ENCODE peak calls at places on chromosomes 11 and 22, in five cellular contexts. G is Calu3, F is fibroblast of the aortic adventitia, B is astrocyte, D is RWPE2. N is an unnamed sample.

GRCh38 chr11:75301131-75301530 is 50.3 kb downstream of the ARRB1 start:
- DNase-seq in G (no peak), F (no peak), B (no peak), D (no peak), N (no peak)

GRCh38 chr11:17603056-17603825 is 56.2 kb downstream of the OTOG start:
- DNase-seq in G (no peak), F (no peak), B (no peak), D (no peak), N (no peak)

GRCh38 chr11:45928535-45929215 is 6.2 kb downstream of the LARGE2 start:
- DNase-seq in G (no peak), F (no peak), B (no peak), D (peak), N (no peak)

GRCh38 chr22:41147722-41148121 is 55.3 kb downstream of the EP300 start:
- DNase-seq in G (no peak), F (no peak), B (no peak), D (no peak), N (no peak)

GRCh38 chr11:3837793-3838192 is 3.0 kb downstream of the RHOG start:
- DNase-seq in G (no peak), F (no peak), B (no peak), D (no peak), N (no peak)

GRCh38 chr22:30806391-30806861 is 111.8 kb downstream of the OSBP2 start:
- DNase-seq in G (peak), F (peak), B (peak), D (peak), N (peak)

GRCh38 chr11:48020092-48020755 is 39.9 kb downstream of the PTPRJ start:
- DNase-seq in G (no peak), F (no peak), B (no peak), D (no peak), N (no peak)

GRCh38 chr11:67373916-67374570 is 645 bp upstream of the CLCF1 start:
- DNase-seq in G (peak), F (peak), B (peak), D (peak), N (peak)

GRCh38 chr22:32577591-32577990 is 103.0 kb downstream of the FBXO7 start:
- DNase-seq in G (no peak), F (no peak), B (no peak), D (no peak), N (no peak)

GRCh38 chr11:118076754-118077281 is at the start of gene TMPRSS4:
- DNase-seq in G (peak), F (no peak), B (no peak), D (peak), N (no peak)

GRCh38 chr11:75040167-75040770 is 51.5 kb downstream of the NEU3 start:
- DNase-seq in G (no peak), F (no peak), B (no peak), D (no peak), N (no peak)

GRCh38 chr11:77154381-77155081 is 26.5 kb downstream of the MYO7A start:
- DNase-seq in G (no peak), F (no peak), B (no peak), D (no peak), N (no peak)

GRCh38 chr11:125305346-125305745 is 140.8 kb downstream of the PKNOX2 start:
- DNase-seq in G (no peak), F (no peak), B (no peak), D (no peak), N (no peak)

GRCh38 chr11:76152741-76153608 is 53.3 kb downstream of the WNT11 start:
- DNase-seq in G (no peak), F (no peak), B (no peak), D (no peak), N (no peak)

GRCh38 chr11:49405743-49406142 is 197.3 kb upstream of the FOLH1 start:
- DNase-seq in G (no peak), F (no peak), B (no peak), D (no peak), N (no peak)

GRCh38 chr22:25208328-25208727 is 8.7 kb downstream of the CRYBB3 start:
- DNase-seq in G (no peak), F (no peak), B (no peak), D (no peak), N (no peak)

GRCh38 chr11:62241095-62241494 is 944 bp upstream of the SCGB1D2 start:
- DNase-seq in G (no peak), F (no peak), B (no peak), D (no peak), N (no peak)

GRCh38 chr11:64790205-64791095 is 12.1 kb upstream of the SF1 start:
- DNase-seq in G (no peak), F (no peak), B (no peak), D (no peak), N (no peak)

GRCh38 chr11:84607975-84608787 is 1019.0 kb downstream of the DLG2 start:
- DNase-seq in G (no peak), F (no peak), B (no peak), D (no peak), N (no peak)

GRCh38 chr11:97965849-97966646 is 1054.7 kb upstream of the CNTN5 start:
- DNase-seq in G (no peak), F (peak), B (peak), D (no peak), N (peak)

GRCh38 chr11:118746988-118747585 is 43.9 kb downstream of the DDX6 start:
- DNase-seq in G (no peak), F (peak), B (no peak), D (no peak), N (no peak)

GRCh38 chr22:30221121-30221992 is 25.2 kb downstream of the LIF start:
- DNase-seq in G (no peak), F (no peak), B (no peak), D (no peak), N (no peak)

GRCh38 chr11:16093889-16094653 is 262.3 kb downstream of the SOX6 start:
- DNase-seq in G (no peak), F (no peak), B (peak), D (no peak), N (no peak)

GRCh38 chr11:97525273-97525672 is 1135.5 kb downstream of the JRKL start:
- DNase-seq in G (no peak), F (no peak), B (no peak), D (no peak), N (no peak)

GRCh38 chr11:117020287-117020686 is 77.9 kb downstream of the SIK3 start:
- DNase-seq in G (no peak), F (no peak), B (no peak), D (no peak), N (no peak)

GRCh38 chr22:24583221-24583971 is 9.5 kb downstream of the LRRC75B start:
- DNase-seq in G (peak), F (peak), B (peak), D (no peak), N (no peak)

GRCh38 chr11:87859583-87859982 is 315.7 kb downstream of the RAB38 start:
- DNase-seq in G (no peak), F (peak), B (peak), D (no peak), N (no peak)

GRCh38 chr22:41517172-41518047 is 26.9 kb downstream of the POLR3H start:
- DNase-seq in G (peak), F (peak), B (no peak), D (no peak), N (peak)

GRCh38 chr22:25367756-25368155 is 148.3 kb downstream of the CRYBB2 start:
- DNase-seq in G (no peak), F (no peak), B (no peak), D (peak), N (no peak)

GRCh38 chr22:27952779-27953178 is 33.7 kb upstream of the PITPNB start:
- DNase-seq in G (no peak), F (peak), B (no peak), D (no peak), N (no peak)

GRCh38 chr11:106708348-106708747 is 309.9 kb downstream of the GUCY1A2 start:
- DNase-seq in G (no peak), F (no peak), B (no peak), D (no peak), N (no peak)

GRCh38 chr11:115869780-115870431 is 365.7 kb upstream of the CADM1 start:
- DNase-seq in G (no peak), F (no peak), B (no peak), D (no peak), N (no peak)

GRCh38 chr11:61061081-61061826 is 41.0 kb upstream of the CD5 start:
- DNase-seq in G (peak), F (peak), B (peak), D (no peak), N (no peak)

GRCh38 chr11:115552773-115553438 is 48.7 kb upstream of the CADM1 start:
- DNase-seq in G (no peak), F (no peak), B (no peak), D (no peak), N (no peak)

GRCh38 chr11:508956-509355 is 1.9 kb upstream of the RNH1 start:
- DNase-seq in G (no peak), F (no peak), B (no peak), D (no peak), N (no peak)

GRCh38 chr22:50282361-50283144 is 12.4 kb upstream of the MAPK11 start:
- DNase-seq in G (peak), F (peak), B (peak), D (peak), N (peak)

GRCh38 chr11:72609045-72609444 is 65.2 kb downstream of the PDE2A start:
- DNase-seq in G (no peak), F (peak), B (no peak), D (no peak), N (peak)
- TF ChIP-seq CTCF in G (peak), F (peak), B (peak), D (peak), N (peak)

DNA sequence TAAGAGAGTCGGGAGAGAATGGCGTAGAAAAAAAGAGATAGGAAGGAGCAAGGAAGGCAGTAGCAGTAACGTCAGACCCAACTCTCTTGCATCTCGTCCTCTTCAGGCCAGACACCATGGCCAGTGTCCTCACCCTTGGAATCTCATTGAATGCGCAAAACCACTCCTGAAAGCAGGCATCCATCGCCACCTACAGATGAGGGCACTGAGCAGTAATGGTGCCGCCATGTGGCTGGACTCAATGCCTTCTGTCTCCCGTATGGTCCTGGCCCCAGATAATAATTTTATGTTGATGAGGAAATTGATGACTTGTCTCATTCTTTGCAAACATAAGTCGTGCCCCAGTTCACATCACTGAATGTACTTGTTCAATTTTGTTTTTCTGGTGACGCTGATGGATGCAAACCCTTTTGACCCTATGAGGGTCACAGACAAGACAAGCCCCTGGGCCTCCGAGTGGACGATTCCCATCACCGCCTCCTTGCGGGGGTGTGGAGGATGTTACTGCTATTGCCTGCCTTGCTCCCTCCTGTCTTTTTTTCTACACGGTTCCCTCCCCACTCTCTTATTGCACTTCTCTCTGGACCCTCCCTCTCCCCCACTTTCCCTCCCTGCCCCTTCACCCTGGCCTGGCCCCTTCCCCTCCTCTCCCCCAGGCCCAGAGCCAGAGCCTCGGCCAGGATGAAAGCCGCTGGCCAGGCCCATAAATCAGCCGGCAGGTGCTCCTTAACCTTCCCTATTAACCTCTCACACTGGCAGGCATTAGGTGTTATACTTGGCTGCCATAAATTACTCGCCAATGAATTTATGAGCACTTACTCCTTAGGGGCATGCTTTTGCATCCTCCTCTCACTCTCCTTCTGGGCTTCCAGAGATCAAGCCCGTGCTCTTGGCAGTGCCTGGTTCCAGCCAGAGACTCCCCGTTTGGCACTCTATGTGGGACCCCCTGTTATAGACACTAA is 18.1 kb upstream of the ALX4 start:
- DNase-seq in G (no peak), F (no peak), B (no peak), D (no peak), N (no peak)
- TF ChIP-seq CTCF in G (no peak), F (no peak), B (no peak), D (no peak), N (peak)

GRCh38 chr11:35293034-35293433 is 126.3 kb downstream of the SLC1A2 start:
- DNase-seq in G (peak), F (no peak), B (no peak), D (no peak), N (no peak)

GRCh38 chr11:35292290-35292689 is 127.1 kb downstream of the SLC1A2 start:
- DNase-seq in G (no peak), F (no peak), B (no peak), D (no peak), N (no peak)

GRCh38 chr11:35293699-35294098 is 125.7 kb downstream of the SLC1A2 start:
- DNase-seq in G (no peak), F (no peak), B (no peak), D (no peak), N (no peak)

GRCh38 chr11:35298369-35298768 is 121.0 kb downstream of the SLC1A2 start:
- DNase-seq in G (no peak), F (no peak), B (no peak), D (no peak), N (peak)

GRCh38 chr11:35295751-35296150 is 123.6 kb downstream of the SLC1A2 start:
- DNase-seq in G (no peak), F (no peak), B (no peak), D (no peak), N (no peak)
- TF ChIP-seq CTCF in G (no peak), F (no peak), B (no peak), D (no peak), N (no peak)

GRCh38 chr11:69292221-69292648 is 1.7 kb upstream of the MYEOV start:
- DNase-seq in G (peak), F (peak), B (no peak), D (no peak), N (no peak)
- TF ChIP-seq CTCF in G (peak), F (peak), B (peak), D (peak), N (peak)

GRCh38 chr11:102530558-102530957 is at the start of gene MMP7:
- DNase-seq in G (peak), F (peak), B (peak), D (no peak), N (peak)

GRCh38 chr11:102528618-102529017 is 1.9 kb downstream of the MMP7 start:
- DNase-seq in G (no peak), F (no peak), B (no peak), D (no peak), N (no peak)

GRCh38 chr11:102539567-102539966 is 9.0 kb upstream of the MMP7 start:
- DNase-seq in G (no peak), F (no peak), B (no peak), D (no peak), N (no peak)

DNA sequence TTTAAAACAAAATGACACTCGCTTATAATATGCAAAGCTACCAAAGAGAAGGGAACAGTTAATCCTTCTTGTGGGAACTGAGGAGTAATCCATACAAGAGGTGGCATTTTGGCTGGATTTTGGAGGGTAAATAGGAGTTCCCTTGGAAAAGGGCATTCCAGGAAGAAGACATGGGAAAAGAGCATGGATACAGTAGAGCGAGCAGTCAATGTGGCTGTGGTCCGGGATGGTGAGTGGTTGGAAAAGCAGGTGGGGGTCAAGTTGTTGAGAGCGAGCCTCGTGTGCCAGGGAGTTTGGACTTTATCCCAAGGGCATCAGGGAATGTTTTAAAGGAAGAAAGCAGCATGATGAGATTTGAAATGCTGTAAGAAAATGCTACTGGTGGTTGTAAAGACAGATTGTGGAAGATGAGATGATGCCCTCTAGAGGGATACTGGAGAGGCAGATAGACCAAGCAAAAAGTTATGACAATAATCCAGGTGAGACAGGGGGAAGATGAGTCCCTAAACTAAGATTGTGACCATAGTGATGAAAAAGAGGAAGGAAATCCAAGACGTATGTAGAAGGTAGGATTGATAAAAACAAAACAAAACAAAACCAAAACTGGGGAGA is 3.8 kb upstream of the MMP7 start:
- DNase-seq in G (no peak), F (no peak), B (no peak), D (no peak), N (no peak)
- TF ChIP-seq CTCF in G (no peak), F (no peak), B (no peak), D (peak), N (peak)

DNA sequence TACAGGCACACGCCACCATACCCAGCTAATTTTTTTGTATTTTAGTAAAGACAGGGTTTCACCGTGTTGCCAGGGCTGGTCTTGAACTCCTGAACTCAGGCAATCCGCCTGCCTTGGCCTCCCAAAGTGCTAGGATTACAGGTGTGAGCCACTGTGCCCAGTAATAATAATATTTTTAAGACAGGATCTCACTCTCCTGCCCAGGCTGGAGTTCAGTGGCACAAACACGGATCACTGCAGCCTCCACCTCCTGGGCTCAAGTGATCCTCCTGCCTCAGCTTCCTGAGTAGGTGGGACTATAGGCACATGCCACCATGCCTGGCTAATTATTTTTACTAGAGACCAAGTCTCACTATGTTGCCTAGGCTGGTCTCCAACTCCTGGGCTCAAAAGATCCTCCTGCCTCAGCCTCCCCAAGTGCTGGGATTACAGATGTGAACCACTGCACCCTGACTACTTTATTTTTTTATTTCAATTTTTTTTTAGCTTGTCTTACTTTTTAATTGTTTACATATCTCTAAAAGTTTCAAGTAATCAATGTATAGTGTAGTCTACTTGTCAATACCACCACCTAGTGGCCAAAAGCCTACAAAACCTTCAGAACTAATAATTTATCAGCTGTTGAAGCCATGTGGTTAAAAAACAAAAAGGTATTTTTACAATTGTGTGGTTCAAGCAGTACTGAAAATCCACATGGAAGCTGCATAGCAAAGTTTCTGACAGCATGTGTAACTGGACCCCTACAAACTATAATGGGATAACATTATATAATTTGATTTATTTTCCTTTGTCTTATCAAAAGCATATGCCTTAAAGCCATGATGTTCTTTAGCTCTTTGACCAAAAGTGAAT is 10.4 kb downstream of the NARS2 start:
- DNase-seq in G (peak), F (peak), B (peak), D (no peak), N (peak)
- TF ChIP-seq CTCF in G (peak), F (peak), B (peak), D (peak), N (peak)

GRCh38 chr11:131246156-131246555 is 124.3 kb upstream of the NTM start:
- DNase-seq in G (no peak), F (no peak), B (no peak), D (no peak), N (no peak)

GRCh38 chr11:131242616-131243015 is 127.8 kb upstream of the NTM start:
- DNase-seq in G (no peak), F (no peak), B (no peak), D (no peak), N (no peak)

GRCh38 chr11:131248588-131248987 is 121.8 kb upstream of the NTM start:
- DNase-seq in G (no peak), F (no peak), B (peak), D (no peak), N (no peak)

GRCh38 chr11:131246589-131247164 is 123.7 kb upstream of the NTM start:
- DNase-seq in G (no peak), F (no peak), B (no peak), D (no peak), N (no peak)
- TF ChIP-seq CTCF in G (no peak), F (peak), B (peak), D (no peak), N (peak)

GRCh38 chr22:23538502-23538860 is 41.6 kb downstream of the IGLL1 start:
- DNase-seq in G (no peak), F (no peak), B (no peak), D (no peak), N (no peak)
- TF ChIP-seq CTCF in G (no peak), F (no peak), B (no peak), D (no peak), N (no peak)

GRCh38 chr11:63277345-63277943 is 34.0 kb upstream of the SLC22A25 start:
- DNase-seq in G (peak), F (no peak), B (no peak), D (no peak), N (no peak)
- TF ChIP-seq CTCF in G (no peak), F (no peak), B (no peak), D (peak), N (no peak)

DNA sequence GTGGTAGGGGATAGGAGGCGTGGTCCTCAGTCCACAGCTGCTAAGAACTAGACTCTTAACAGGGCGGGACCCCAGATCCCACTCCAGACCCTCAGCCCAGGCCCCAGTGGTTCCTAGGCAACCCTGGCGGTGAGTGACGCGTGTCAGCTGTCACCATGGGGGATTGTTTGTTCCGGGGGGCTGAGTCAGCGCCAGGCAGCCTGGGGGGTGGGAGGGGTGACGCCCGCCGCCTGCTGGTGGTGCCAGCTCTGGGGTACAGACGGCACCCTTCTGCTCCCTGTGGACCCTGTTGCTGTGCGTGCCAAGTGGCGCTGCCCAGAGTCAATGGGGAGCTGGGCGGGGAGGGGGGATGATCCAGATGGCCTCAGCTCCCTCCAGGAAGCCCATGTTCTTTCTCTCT is 2.5 kb downstream of the CNIH2 start:
- DNase-seq in G (no peak), F (no peak), B (no peak), D (peak), N (no peak)
- TF ChIP-seq CTCF in G (no peak), F (no peak), B (no peak), D (no peak), N (peak)